ENCODE peak calls at places on chromosomes 7 and 10, in eight cellular contexts. B, A, Y, P, N, F, D and S are unnamed samples.

GRCh38 chr7:98286093-98286525 is 4.6 kb downstream of the BRI3 start:
- DNase-seq in P (peak; percentile 55), D (no peak), Y (peak; percentile 30), A (peak; percentile 63), B (peak; percentile 57), N (peak; percentile 62), F (peak; percentile 53), S (peak; percentile 74)

GRCh38 chr7:108265007-108265406 is 134.8 kb upstream of the LAMB4 start:
- DNase-seq in Y (no peak), N (no peak), B (no peak), A (no peak), F (no peak), D (no peak), P (no peak), S (no peak)

GRCh38 chr10:48625013-48625412 is 20.1 kb upstream of the ARHGAP22 start:
- DNase-seq in D (no peak), A (no peak), N (no peak), F (no peak), P (peak; percentile 75), B (peak; percentile 19), Y (no peak), S (no peak)

GRCh38 chr10:112092529-112092928 is 91.0 kb downstream of the GPAM start:
- DNase-seq in P (no peak), N (no peak), F (no peak), A (no peak), D (no peak), Y (no peak), B (no peak), S (no peak)

GRCh38 chr7:157000047-157000726 is 10.3 kb downstream of the MNX1 start:
- DNase-seq in B (no peak), P (no peak), Y (no peak), F (peak; percentile 67), A (peak; percentile 65), N (no peak), D (no peak), S (peak; percentile 71)

GRCh38 chr10:103184615-103185014 is 8.5 kb downstream of the NT5C2 start:
- DNase-seq in B (peak; percentile 40), A (no peak), D (no peak), F (no peak), Y (peak; percentile 25), P (no peak), N (no peak), S (no peak)

GRCh38 chr10:99329238-99329890 is at the start of gene CNNM1:
- DNase-seq in B (peak; percentile 12), P (no peak), F (no peak), A (peak; percentile 25), Y (no peak), D (no peak), N (peak; percentile 13), S (peak; percentile 88)

GRCh38 chr10:3873728-3874461 is 88.9 kb upstream of the KLF6 start:
- DNase-seq in P (peak; percentile 80), B (peak; percentile 92), Y (peak; percentile 79), D (peak; percentile 89), N (no peak), A (no peak), F (no peak), S (no peak)

GRCh38 chr10:43120948-43121290 is 17.3 kb upstream of the CSGALNACT2 start:
- DNase-seq in Y (no peak), B (no peak), A (no peak), P (peak; percentile 8), F (peak; percentile 26), N (no peak), D (peak; percentile 59), S (no peak)

GRCh38 chr10:7206407-7207127 is 204.3 kb downstream of the SFMBT2 start:
- DNase-seq in Y (no peak), N (no peak), P (no peak), B (no peak), A (no peak), F (no peak), D (no peak), S (no peak)

GRCh38 chr10:51389415-51390342 is 309.7 kb downstream of the CSTF2T start:
- DNase-seq in B (peak; percentile 99), N (peak; percentile 18), P (peak; percentile 99), D (peak; percentile 51), F (peak; percentile 74), A (peak; percentile 79), Y (peak; percentile 32), S (peak; percentile 50)

GRCh38 chr7:2321020-2321419 is 6.8 kb upstream of the SNX8 start:
- DNase-seq in N (no peak), B (peak; percentile 32), D (no peak), P (peak; percentile 22), F (no peak), Y (peak; percentile 20), A (no peak), S (no peak)

GRCh38 chr10:92811986-92812385 is 36.3 kb upstream of the EXOC6 start:
- DNase-seq in P (no peak), F (no peak), Y (no peak), N (no peak), D (no peak), A (no peak), B (no peak), S (no peak)

GRCh38 chr10:100037758-100038315 is 28.1 kb upstream of the DNMBP start:
- DNase-seq in B (no peak), F (no peak), P (no peak), A (no peak), D (no peak), N (no peak), Y (no peak), S (no peak)

GRCh38 chr10:92756233-92757065 is 66.7 kb downstream of the HHEX start:
- DNase-seq in F (peak; percentile 27), P (peak; percentile 44), A (no peak), B (peak; percentile 10), D (peak; percentile 97), Y (peak; percentile 92), N (no peak), S (no peak)

GRCh38 chr7:78185149-78185745 is 386.7 kb downstream of the PHTF2 start:
- DNase-seq in B (no peak), F (no peak), N (no peak), Y (no peak), P (no peak), A (no peak), D (no peak), S (no peak)

GRCh38 chr7:36286241-36286640 is 103.4 kb upstream of the ANLN start:
- DNase-seq in F (no peak), N (no peak), P (no peak), A (no peak), D (peak; percentile 55), Y (no peak), B (no peak), S (no peak)

DNA sequence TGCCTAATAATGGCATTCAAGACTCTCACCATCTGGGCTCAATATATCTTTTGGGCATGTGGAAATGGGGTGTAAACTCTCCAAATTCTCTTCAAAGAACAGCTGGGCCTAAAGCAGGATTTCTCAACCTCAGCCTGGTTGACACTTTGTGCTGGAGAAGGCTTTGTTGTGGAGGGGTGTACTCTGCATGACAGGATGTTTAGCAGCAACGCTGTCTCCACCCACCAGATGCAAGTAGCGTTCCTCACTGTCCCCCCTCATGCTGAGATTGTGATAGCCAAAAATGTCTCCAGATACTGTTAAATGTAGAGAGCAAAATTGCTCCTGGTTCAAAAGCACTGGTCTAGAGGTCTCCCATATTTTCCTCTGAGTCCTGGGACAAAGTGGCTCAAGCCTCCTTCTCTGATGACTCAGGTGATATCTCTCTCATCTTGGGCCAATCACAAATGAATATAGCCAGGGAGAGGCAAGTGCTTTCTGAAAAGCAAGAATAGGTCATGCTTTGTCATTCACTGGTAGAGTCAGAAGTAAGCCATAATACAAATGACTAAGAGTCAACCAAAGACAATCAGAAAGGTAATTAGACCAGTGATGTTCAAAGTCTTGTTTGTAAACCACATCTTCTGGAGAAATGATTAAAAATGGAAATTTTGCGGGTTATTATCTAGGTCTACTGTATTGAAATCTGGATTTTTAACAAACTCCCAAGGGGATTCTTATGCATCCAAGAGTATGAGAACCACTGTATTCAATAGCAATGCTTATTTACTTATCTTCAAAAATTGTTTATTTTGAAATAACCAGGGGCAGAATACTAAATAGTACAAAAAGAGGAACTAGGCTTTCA is 330.8 kb downstream of the PTEN start:
- DNase-seq in F (no peak), Y (no peak), N (no peak), P (peak; percentile 31), B (peak; percentile 44), A (no peak), D (no peak), S (no peak)
- H3K4me1 ChIP-seq in F (no peaks in the 10 kb centered on the region), Y (no peaks in the 10 kb centered on the region), N (peaks cover 9% of the 10 kb centered on the region), P (peaks cover 2% of the 10 kb centered on the region), B (no peaks in the 10 kb centered on the region), A (no peaks in the 10 kb centered on the region), D (peaks cover 6% of the 10 kb centered on the region), S (no peaks in the 10 kb centered on the region)

DNA sequence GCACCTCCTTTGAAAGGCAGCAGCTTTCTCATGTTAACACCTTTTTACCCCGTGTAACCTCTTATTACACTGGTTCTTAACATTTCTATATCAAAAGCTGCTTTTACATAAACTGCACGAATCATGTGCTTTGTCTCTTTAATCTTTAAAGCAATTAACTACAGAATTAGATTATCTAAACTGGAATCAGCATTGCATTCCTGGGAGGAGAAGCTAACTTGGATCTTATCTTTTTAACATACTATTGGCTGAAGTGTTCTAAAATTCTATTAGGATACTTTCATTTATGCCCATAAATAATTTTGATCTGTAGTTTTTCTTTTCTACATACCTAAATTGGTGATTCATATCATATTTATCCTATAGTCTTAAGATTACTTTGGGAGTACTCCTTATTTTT is 428.4 kb upstream of the IGFBP3 start:
- DNase-seq in D (no peak), A (no peak), N (no peak), B (no peak), F (no peak), P (no peak), Y (no peak), S (no peak)
- H3K4me3 ChIP-seq in D (no peak overlapping the region), A (no peak overlapping the region), N (no peak overlapping the region), B (no peak overlapping the region), F (no peak overlapping the region), P (no peak overlapping the region), Y (no peak overlapping the region), S (no peak overlapping the region)

DNA sequence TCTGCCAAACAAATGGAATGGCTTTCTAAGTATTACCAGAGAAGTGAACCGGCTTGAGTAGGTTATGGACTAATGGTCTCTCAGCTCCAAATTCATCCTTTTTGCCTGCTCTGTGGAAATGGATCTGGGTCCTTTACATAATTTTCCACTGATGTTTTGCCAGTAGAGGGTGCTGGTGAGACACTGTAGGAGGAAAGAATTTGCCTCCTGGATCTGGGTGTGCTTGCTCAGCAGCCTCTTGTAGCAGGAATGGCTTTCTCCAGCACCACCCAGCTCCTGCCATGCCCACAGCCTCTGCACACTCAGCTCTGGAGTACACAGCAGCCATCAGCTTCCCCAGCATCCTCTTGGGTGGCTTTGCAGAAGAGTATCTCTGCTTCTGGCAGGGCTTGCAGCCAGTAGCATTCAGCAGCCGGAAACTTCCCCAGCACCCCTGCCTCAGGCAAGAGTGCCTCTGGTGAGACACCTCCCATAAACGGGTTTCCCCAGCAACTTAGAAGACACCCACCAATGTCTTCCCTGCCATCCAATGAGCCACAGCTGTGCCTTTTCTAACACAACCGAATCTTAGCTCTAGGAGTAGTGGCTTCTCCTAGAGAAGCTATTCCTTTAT is 235.0 kb upstream of the PLPP4 start:
- DNase-seq in Y (peak; percentile 64), N (no peak), B (no peak), P (no peak), D (peak; percentile 43), A (peak; percentile 54), F (no peak), S (peak; percentile 47)
- TF ChIP-seq CTCF in Y (peak; percentile 82), N (no peak), B (no peak), P (peak; percentile 20), D (peak; percentile 78), A (peak; percentile 51), F (peak; percentile 54), S (peak; percentile 35)

DNA sequence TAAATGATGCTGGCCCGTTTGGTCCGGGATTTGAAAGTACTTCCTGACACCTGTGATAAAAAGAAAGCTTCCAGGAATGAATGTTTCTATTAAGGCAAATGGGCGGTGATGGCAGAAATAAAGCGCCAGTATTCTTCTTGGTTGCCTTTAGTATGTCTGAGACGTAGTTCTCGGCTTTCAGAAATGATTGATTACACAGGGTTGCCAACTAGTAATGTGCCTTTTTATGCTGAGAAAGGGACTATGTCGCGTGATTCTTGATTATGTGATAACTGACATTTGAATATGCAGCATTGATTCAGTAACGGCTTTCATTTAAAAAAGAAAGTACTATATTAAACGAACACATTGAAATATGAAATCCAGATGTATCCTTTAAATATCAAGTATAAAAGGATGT is 13.9 kb downstream of the ZRANB1 start:
- DNase-seq in N (no peak), A (no peak), P (no peak), D (no peak), Y (no peak), B (peak; percentile 61), F (no peak), S (no peak)
- H3K4me1 ChIP-seq in N (peaks cover 13% of the 10 kb centered on the region), A (no peaks in the 10 kb centered on the region), P (peaks cover 10% of the 10 kb centered on the region), D (peaks cover 13% of the 10 kb centered on the region), Y (peaks cover 13% of the 10 kb centered on the region), B (no peaks in the 10 kb centered on the region), F (no peaks in the 10 kb centered on the region), S (peaks cover 20% of the 10 kb centered on the region)